ENCODE peak calls at places on chromosome 11, in nine cellular contexts. F, R, V, E, G, P, Q, D and T are unnamed samples. For H3K4me1, the result is how much of the 10 kb centered on the place peaks cover.

GRCh38 chr11:47361419-47361818 is 8.9 kb upstream of the MYBPC3 start:
- DNase-seq in F (no peak), R (no peak), V (no peak), E (no peak), G (no peak), P (no peak), Q (no peak), D (no peak), T (no peak)

GRCh38 chr11:64716471-64717267 is 6.3 kb downstream of the NRXN2 start:
- DNase-seq in F (no peak), R (no peak), V (no peak), E (no peak), G (no peak), P (no peak), Q (peak), D (no peak), T (no peak)

GRCh38 chr11:76288166-76288978 is 82.1 kb upstream of the WNT11 start:
- DNase-seq in F (no peak), R (peak), V (no peak), E (no peak), G (peak), P (no peak), Q (no peak), D (no peak), T (peak)

GRCh38 chr11:29448246-29448877 is 568.5 kb downstream of the KCNA4 start:
- DNase-seq in F (no peak), R (no peak), V (no peak), E (no peak), G (no peak), P (peak), Q (no peak), D (no peak), T (no peak)

GRCh38 chr11:130220311-130221030 is 60.9 kb downstream of the ST14 start:
- DNase-seq in F (no peak), R (no peak), V (no peak), E (no peak), G (no peak), P (no peak), Q (peak), D (no peak), T (no peak)

GRCh38 chr11:776459-777287 is 614 bp downstream of the GATD1 start:
- DNase-seq in F (no peak), R (no peak), V (no peak), E (no peak), G (peak), P (peak), Q (peak), D (no peak), T (no peak)

GRCh38 chr11:44596541-44597276 is 31.2 kb downstream of the CD82 start:
- DNase-seq in F (peak), R (peak), V (peak), E (no peak), G (no peak), P (no peak), Q (no peak), D (no peak), T (peak)

GRCh38 chr11:126417463-126417862 is 62.0 kb downstream of the ST3GAL4 start:
- DNase-seq in F (no peak), R (no peak), V (no peak), E (no peak), G (no peak), P (no peak), Q (no peak), D (no peak), T (no peak)

GRCh38 chr11:130145975-130146776 is 13.4 kb upstream of the ST14 start:
- DNase-seq in F (no peak), R (no peak), V (no peak), E (no peak), G (peak), P (no peak), Q (peak), D (peak), T (no peak)

GRCh38 chr11:120248551-120249278 is 8.8 kb downstream of the POU2F3 start:
- DNase-seq in F (peak), R (no peak), V (no peak), E (no peak), G (no peak), P (no peak), Q (no peak), D (no peak), T (no peak)

GRCh38 chr11:28962492-28962891 is 854.3 kb downstream of the METTL15 start:
- DNase-seq in F (no peak), R (no peak), V (no peak), E (no peak), G (no peak), P (no peak), Q (no peak), D (no peak), T (no peak)

GRCh38 chr11:85875505-85875904 is 20.3 kb downstream of the CCDC83 start:
- DNase-seq in F (peak), R (no peak), V (no peak), E (no peak), G (no peak), P (no peak), Q (no peak), D (no peak), T (no peak)

GRCh38 chr11:78000193-78000592 is 5.7 kb upstream of the INTS4 start:
- DNase-seq in F (peak), R (peak), V (peak), E (no peak), G (peak), P (peak), Q (no peak), D (peak), T (peak)

GRCh38 chr11:28621648-28622215 is 513.5 kb downstream of the METTL15 start:
- DNase-seq in F (peak), R (no peak), V (no peak), E (no peak), G (peak), P (no peak), Q (no peak), D (no peak), T (no peak)

GRCh38 chr11:66429983-66430602 is 8.6 kb downstream of the MRPL11 start:
- DNase-seq in F (peak), R (peak), V (peak), E (no peak), G (peak), P (peak), Q (peak), D (peak), T (peak)

GRCh38 chr11:82924522-82925224 is 23.1 kb downstream of the DDIAS start:
- DNase-seq in F (no peak), R (no peak), V (no peak), E (no peak), G (no peak), P (no peak), Q (no peak), D (no peak), T (no peak)

GRCh38 chr11:84291996-84292395 is 1005.8 kb upstream of the CCDC90B start:
- DNase-seq in F (peak), R (no peak), V (no peak), E (no peak), G (no peak), P (no peak), Q (no peak), D (no peak), T (no peak)

GRCh38 chr11:4038973-4039372 is 55.6 kb upstream of the RRM1 start:
- DNase-seq in F (no peak), R (no peak), V (no peak), E (no peak), G (no peak), P (no peak), Q (no peak), D (no peak), T (no peak)

GRCh38 chr11:48081151-48082010 is 101.0 kb downstream of the PTPRJ start:
- DNase-seq in F (peak), R (no peak), V (no peak), E (peak), G (no peak), P (peak), Q (no peak), D (peak), T (peak)

GRCh38 chr11:8055111-8055835 is 25.7 kb upstream of the TUB start:
- DNase-seq in F (no peak), R (no peak), V (no peak), E (no peak), G (no peak), P (peak), Q (no peak), D (no peak), T (no peak)

GRCh38 chr11:35066783-35067476 is 72.0 kb upstream of the CD44 start:
- DNase-seq in F (no peak), R (no peak), V (peak), E (no peak), G (peak), P (no peak), Q (no peak), D (no peak), T (peak)

GRCh38 chr11:83219095-83219494 is 25.6 kb downstream of the ANKRD42 start:
- DNase-seq in F (no peak), R (no peak), V (no peak), E (no peak), G (no peak), P (no peak), Q (no peak), D (no peak), T (no peak)

GRCh38 chr11:100769165-100769564 is 82.1 kb downstream of the ARHGAP42 start:
- DNase-seq in F (no peak), R (no peak), V (no peak), E (no peak), G (no peak), P (peak), Q (no peak), D (no peak), T (no peak)

GRCh38 chr11:73412308-73412707 is 36.1 kb downstream of the RELT start:
- DNase-seq in F (peak), R (no peak), V (no peak), E (no peak), G (no peak), P (no peak), Q (no peak), D (no peak), T (no peak)

GRCh38 chr11:35418847-35419712 is at the start of gene SLC1A2:
- DNase-seq in F (no peak), R (no peak), V (no peak), E (no peak), G (no peak), P (no peak), Q (peak), D (no peak), T (no peak)

DNA sequence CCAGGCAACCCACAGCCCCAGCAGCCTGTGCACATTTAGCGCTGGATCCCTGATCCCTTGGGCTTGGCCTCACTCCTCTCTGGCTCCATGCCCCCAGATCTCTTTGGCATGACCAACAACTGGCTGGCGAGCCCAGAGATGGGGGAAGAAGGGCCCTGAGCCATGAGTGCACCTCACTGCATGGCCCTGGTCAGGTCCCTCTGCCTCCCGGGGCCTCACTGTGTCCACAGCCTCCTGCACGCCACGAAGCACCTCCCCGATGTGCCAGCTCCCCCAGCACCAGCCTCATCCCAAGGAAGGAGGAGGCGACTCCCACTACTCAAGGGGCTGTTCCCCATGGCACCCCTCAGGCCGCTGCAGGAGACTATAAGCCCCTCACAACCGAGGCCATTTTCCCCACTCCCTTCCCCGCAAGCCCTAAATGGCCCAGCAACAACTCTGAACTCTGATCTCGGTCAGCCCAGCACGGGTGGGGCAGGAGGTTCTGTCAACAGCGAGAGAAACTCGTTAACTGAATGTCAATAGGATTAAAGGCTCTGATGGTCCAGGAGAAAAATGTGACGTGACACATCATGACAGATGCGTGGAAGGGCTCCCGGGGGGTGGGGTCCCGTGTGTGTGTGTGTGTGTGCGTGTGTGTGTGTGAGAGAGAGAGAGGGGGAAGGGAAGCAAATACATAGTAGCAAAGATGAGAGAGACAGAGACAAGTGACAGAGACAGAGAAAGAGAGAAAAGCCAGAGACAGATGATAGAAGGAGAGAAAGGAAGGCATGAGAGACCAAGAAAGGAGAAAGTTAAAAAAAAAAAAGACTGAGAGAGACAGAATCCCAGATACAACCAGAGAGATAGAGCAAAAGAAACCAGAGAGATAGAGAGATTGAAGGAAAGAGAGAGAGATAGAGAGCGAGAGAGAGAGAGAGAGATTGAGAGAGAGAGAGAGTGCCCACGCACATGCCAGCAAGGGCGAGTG is 28.4 kb upstream of the SYT7 start:
- DNase-seq in F (no peak), R (no peak), V (no peak), E (no peak), G (peak), P (no peak), Q (no peak), D (no peak), T (no peak)
- H3K4me1 ChIP-seq in F (under half), R (under half), V (under half), E (under half), G (under half), P (under half), Q (under half), D (under half), T (under half)

GRCh38 chr11:2392241-2392959 is 8.2 kb upstream of the TSSC4 start:
- DNase-seq in F (no peak), R (no peak), V (no peak), E (no peak), G (no peak), P (no peak), Q (no peak), D (no peak), T (no peak)
- H3K4me3 ChIP-seq in F (no peak), R (no peak), V (no peak), E (no peak), G (no peak), P (no peak), Q (no peak), D (no peak), T (no peak)

GRCh38 chr11:18720086-18720810 is 5.7 kb downstream of the IGSF22 start:
- DNase-seq in F (no peak), R (no peak), V (no peak), E (no peak), G (peak), P (no peak), Q (no peak), D (no peak), T (no peak)

GRCh38 chr11:18720811-18721575 is 5.0 kb downstream of the IGSF22 start:
- DNase-seq in F (peak), R (peak), V (peak), E (peak), G (peak), P (peak), Q (peak), D (peak), T (peak)

GRCh38 chr11:18723991-18724390 is 2.0 kb downstream of the IGSF22 start:
- DNase-seq in F (no peak), R (no peak), V (no peak), E (no peak), G (no peak), P (no peak), Q (no peak), D (no peak), T (no peak)

GRCh38 chr11:18722293-18722637 is 3.7 kb downstream of the IGSF22 start:
- DNase-seq in F (no peak), R (no peak), V (no peak), E (no peak), G (no peak), P (no peak), Q (no peak), D (no peak), T (no peak)

DNA sequence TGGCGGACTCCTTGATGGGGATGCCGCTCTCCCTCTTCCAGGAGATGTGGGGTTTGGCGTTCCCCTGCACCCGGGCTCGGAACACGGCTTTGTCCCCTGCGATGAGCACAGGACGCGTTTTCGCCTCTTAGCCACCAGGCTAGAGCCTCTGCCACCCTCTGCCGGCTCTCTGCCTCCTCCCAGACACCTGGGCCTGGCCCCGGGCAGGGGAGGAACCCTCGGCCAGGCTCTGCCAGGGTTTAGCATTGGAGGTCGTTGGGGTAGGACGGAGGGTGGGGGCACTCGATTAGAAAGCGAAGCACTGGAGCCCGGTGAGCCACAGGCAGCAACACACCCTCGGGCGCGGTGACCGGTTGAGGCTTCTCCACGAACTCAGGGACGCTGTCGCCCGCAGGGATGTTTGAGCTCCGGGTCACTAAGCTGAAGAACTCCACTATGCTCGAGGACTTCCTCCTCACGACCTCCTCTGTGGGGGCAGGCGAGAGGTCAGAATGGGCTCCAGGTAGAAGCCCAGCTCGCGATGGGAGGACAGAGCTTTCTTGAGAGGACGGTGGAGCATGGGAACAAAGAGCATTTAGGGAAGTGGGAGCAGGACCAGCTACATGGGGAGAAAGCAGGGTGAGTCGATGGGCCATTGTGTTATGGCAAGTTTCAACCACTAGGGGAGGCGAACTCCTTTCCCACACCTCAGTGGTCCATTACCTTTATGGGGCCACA is 4.3 kb downstream of the IGSF22 start:
- DNase-seq in F (peak), R (peak), V (peak), E (no peak), G (peak), P (peak), Q (no peak), D (peak), T (peak)
- H3K27ac ChIP-seq in F (no peak), R (peak), V (no peak), E (peak), G (peak), P (no peak), Q (peak), D (no peak), T (peak)

DNA sequence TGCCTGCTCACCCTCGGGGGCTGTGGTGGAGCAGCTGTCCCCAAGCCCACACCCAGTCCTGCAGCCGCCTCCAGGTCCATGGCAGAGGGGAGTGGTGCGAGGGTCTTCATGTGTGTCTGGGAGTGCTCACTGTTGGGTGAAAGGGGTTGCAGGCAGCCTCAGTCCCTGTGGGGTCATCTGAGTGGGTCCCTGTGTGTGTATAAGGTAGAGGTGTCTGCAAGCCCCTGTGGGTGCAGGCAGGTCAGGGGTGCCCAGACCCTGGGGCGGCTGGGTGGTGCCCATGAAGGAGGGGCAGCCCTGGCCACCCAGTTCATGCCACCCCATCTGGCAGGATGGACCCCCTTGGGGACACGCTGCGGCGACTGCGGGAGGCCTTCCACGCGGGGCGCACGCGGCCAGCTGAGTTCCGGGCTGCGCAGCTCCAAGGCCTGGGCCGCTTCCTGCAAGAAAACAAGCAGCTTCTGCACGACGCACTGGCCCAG is 4.9 kb downstream of the ALDH3B1 start:
- DNase-seq in F (no peak), R (no peak), V (no peak), E (no peak), G (no peak), P (no peak), Q (peak), D (no peak), T (no peak)
- H3K4me1 ChIP-seq in F (under half), R (under half), V (under half), E (under half), G (under half), P (under half), Q (under half), D (under half), T (under half)

GRCh38 chr11:117177534-117178209 is 871 bp upstream of the SIDT2 start:
- DNase-seq in F (no peak), R (no peak), V (no peak), E (no peak), G (peak), P (peak), Q (no peak), D (no peak), T (no peak)
- H3K4me3 ChIP-seq in F (peak), R (peak), V (peak), E (peak), G (no peak), P (peak), Q (peak), D (no peak), T (peak)